ENCODE peak calls at places on chromosomes 1 and 21, in five cellular contexts. M, D, P, B and W are unnamed samples.

GRCh38 chr1:205313681-205314308 is 7.8 kb downstream of the NUAK2 start:
- DNase-seq in D (peak), B (peak), P (peak), M (no peak), W (no peak)

GRCh38 chr1:202659974-202660373 is 50.3 kb downstream of the SYT2 start:
- DNase-seq in B (no peak), D (no peak), M (no peak), P (no peak), W (no peak)

GRCh38 chr1:90616395-90616794 is 100.7 kb downstream of the BARHL2 start:
- DNase-seq in M (no peak), B (no peak), P (no peak), D (no peak), W (no peak)

GRCh38 chr1:22234631-22235030 is 91.7 kb upstream of the WNT4 start:
- DNase-seq in M (no peak), P (no peak), B (no peak), D (no peak), W (no peak)

GRCh38 chr1:206518743-206519142 is 11.4 kb downstream of the RASSF5 start:
- DNase-seq in B (no peak), P (no peak), D (no peak), M (no peak), W (no peak)

GRCh38 chr1:174022976-174023277 is 770 bp upstream of the RC3H1 start:
- DNase-seq in B (no peak), P (no peak), D (no peak), M (no peak), W (no peak)

GRCh38 chr1:168466703-168467081 is 77.1 kb downstream of the XCL2 start:
- DNase-seq in D (no peak), B (no peak), P (peak), M (no peak), W (peak)

GRCh38 chr1:237183963-237184540 is 142.1 kb downstream of the RYR2 start:
- DNase-seq in D (no peak), M (no peak), P (no peak), B (no peak), W (no peak)

GRCh38 chr1:9723926-9724325 is 72.4 kb downstream of the PIK3CD start:
- DNase-seq in P (no peak), M (no peak), B (no peak), D (no peak), W (no peak)

GRCh38 chr1:201505505-201505893 is 1.4 kb downstream of the CSRP1 start:
- DNase-seq in B (no peak), D (peak), M (no peak), P (no peak), W (no peak)

GRCh38 chr21:27158967-27159366 is 192.1 kb upstream of the ADAMTS5 start:
- DNase-seq in B (no peak), P (no peak), M (no peak), D (no peak), W (no peak)

GRCh38 chr1:233328661-233329498 is 1.4 kb downstream of the MAP3K21 start:
- DNase-seq in P (no peak), D (no peak), B (no peak), M (no peak), W (no peak)

GRCh38 chr1:72623299-72623708 is 341.0 kb upstream of the NEGR1 start:
- DNase-seq in B (no peak), D (peak), M (no peak), P (peak), W (no peak)

GRCh38 chr21:45073301-45074047 is 906 bp upstream of the ADARB1 start:
- DNase-seq in B (no peak), D (peak), M (no peak), P (peak), W (peak)

GRCh38 chr1:41712687-41713086 is 206.0 kb downstream of the HIVEP3 start:
- DNase-seq in P (no peak), B (no peak), D (no peak), M (no peak), W (no peak)

GRCh38 chr1:30409476-30410152 is 313.8 kb downstream of the MATN1 start:
- DNase-seq in B (peak), D (no peak), M (no peak), P (peak), W (no peak)

GRCh38 chr1:63902844-63903589 is 129.2 kb downstream of the ROR1 start:
- DNase-seq in D (peak), P (no peak), B (no peak), M (no peak), W (no peak)

GRCh38 chr1:234599617-234600417 is 10.2 kb downstream of the IRF2BP2 start:
- DNase-seq in D (peak), P (peak), M (no peak), B (peak), W (peak)

GRCh38 chr1:218459450-218459849 is 114.3 kb downstream of the TGFB2 start:
- DNase-seq in D (no peak), B (no peak), P (no peak), M (no peak), W (no peak)

GRCh38 chr1:160987359-160988062 is 32.9 kb upstream of the ITLN2 start:
- DNase-seq in P (no peak), D (no peak), M (no peak), B (no peak), W (no peak)

GRCh38 chr1:23422313-23422877 is 2.2 kb downstream of the TCEA3 start:
- DNase-seq in P (no peak), B (peak), D (peak), M (no peak), W (no peak)

GRCh38 chr21:15729346-15729673 is 472 bp upstream of the USP25 start:
- DNase-seq in M (no peak), B (no peak), D (peak), P (no peak), W (no peak)

GRCh38 chr1:164683235-164683634 is 124.3 kb downstream of the PBX1 start:
- DNase-seq in P (no peak), D (no peak), M (no peak), B (no peak), W (no peak)

GRCh38 chr1:203517426-203517974 is 23.5 kb downstream of the OPTC start:
- DNase-seq in M (no peak), D (no peak), B (no peak), P (no peak), W (no peak)

GRCh38 chr21:30430170-30430655 is at the start of gene KRTAP13-4:
- DNase-seq in B (no peak), D (no peak), M (no peak), P (no peak), W (no peak)

GRCh38 chr1:1359668-1360468 is 1.5 kb upstream of the MXRA8 start:
- DNase-seq in M (no peak), D (peak), P (no peak), B (no peak), W (no peak)

GRCh38 chr1:245587435-245588105 is 432.8 kb downstream of the KIF26B start:
- DNase-seq in P (no peak), D (no peak), B (no peak), M (no peak), W (no peak)

GRCh38 chr21:35377505-35378090 is 328.5 kb upstream of the RUNX1 start:
- DNase-seq in B (no peak), P (no peak), M (no peak), D (no peak), W (no peak)

GRCh38 chr1:10900691-10901090 is 104.2 kb upstream of the CASZ1 start:
- DNase-seq in B (no peak), P (no peak), D (no peak), M (no peak), W (no peak)

GRCh38 chr21:38170283-38170682 is 86.5 kb upstream of the KCNJ15 start:
- DNase-seq in D (peak), M (no peak), B (no peak), P (peak), W (no peak)